ENCODE peak calls at places on chromosomes 5 and 9, in six cellular contexts. J is stimulated activated CD4-positive, alpha-beta T cell treated with anti-CD3 and anti-CD28 coated beads, Interleukin-2, amount 100 ng/mL, for 48 hours; I is cardiac muscle cell; W is fibroblast of mammary gland; E is tibial artery; X is head of caudate nucleus. H is an unnamed sample.

GRCh38 chr9:19181002-19181401 is 49.5 kb upstream of the DENND4C start:
- DNase-seq in E (no peak), I (no peak), X (no peak), J (no peak), W (no peak), H (no peak)

GRCh38 chr9:133728856-133729645 is 9.1 kb downstream of the SARDH start:
- DNase-seq in X (no peak), J (no peak), E (no peak), W (no peak), I (no peak), H (no peak)

GRCh38 chr5:912356-913091 is 19.8 kb downstream of the TRIP13 start:
- DNase-seq in I (no peak), E (peak), J (peak), W (peak), X (peak), H (no peak)

GRCh38 chr9:4415281-4415680 is 75.0 kb upstream of the SLC1A1 start:
- DNase-seq in J (no peak), E (no peak), X (no peak), I (no peak), W (peak), H (no peak)

GRCh38 chr5:138449501-138450239 is 10.8 kb downstream of the REEP2 start:
- DNase-seq in E (peak), I (peak), J (peak), W (peak), X (peak), H (peak)

GRCh38 chr9:91421022-91421765 is 2.4 kb downstream of the NFIL3 start:
- DNase-seq in X (peak), W (peak), I (peak), E (no peak), J (no peak), H (peak)

GRCh38 chr9:74570879-74571512 is 73.9 kb downstream of the RORB start:
- DNase-seq in X (peak), I (peak), E (no peak), W (peak), J (peak), H (peak)

GRCh38 chr5:107499237-107499636 is 171.5 kb downstream of the EFNA5 start:
- DNase-seq in X (no peak), E (no peak), J (no peak), W (no peak), I (no peak), H (no peak)

GRCh38 chr5:65262094-65262493 is 219.6 kb downstream of the ADAMTS6 start:
- DNase-seq in J (no peak), E (no peak), W (no peak), X (no peak), I (peak), H (no peak)

GRCh38 chr5:72451771-72452505 is 55.3 kb downstream of the ZNF366 start:
- DNase-seq in I (no peak), J (no peak), X (no peak), W (peak), E (peak), H (no peak)

GRCh38 chr5:83767409-83767992 is 46.8 kb upstream of the HAPLN1 start:
- DNase-seq in X (no peak), I (no peak), E (no peak), J (no peak), W (peak), H (no peak)

GRCh38 chr9:126919193-126919592 is 4.6 kb downstream of the RALGPS1 start:
- DNase-seq in J (no peak), X (no peak), W (no peak), I (no peak), E (no peak), H (no peak)

GRCh38 chr5:57450991-57451876 is 31.4 kb downstream of the ACTBL2 start:
- DNase-seq in E (no peak), W (peak), I (no peak), X (no peak), J (no peak), H (no peak)

GRCh38 chr5:86640998-86641397 is 23.3 kb downstream of the COX7C start:
- DNase-seq in E (no peak), X (no peak), I (no peak), J (no peak), W (no peak), H (no peak)

GRCh38 chr9:69265891-69266290 is 59.1 kb upstream of the ENTREP1 start:
- DNase-seq in J (no peak), E (no peak), X (no peak), W (peak), I (no peak), H (no peak)

GRCh38 chr5:148799737-148800527 is 26.5 kb upstream of the ADRB2 start:
- DNase-seq in X (no peak), W (no peak), I (no peak), J (no peak), E (no peak), H (no peak)

GRCh38 chr9:96109718-96110351 is 192.1 kb downstream of the HSD17B3 start:
- DNase-seq in W (peak), X (peak), I (no peak), J (no peak), E (no peak), H (no peak)

GRCh38 chr5:72160959-72161358 is 53.7 kb downstream of the MAP1B start:
- DNase-seq in I (no peak), X (no peak), E (no peak), J (no peak), W (peak), H (no peak)

GRCh38 chr9:18703086-18703750 is 229.3 kb downstream of the ADAMTSL1 start:
- DNase-seq in X (no peak), J (no peak), E (no peak), W (no peak), I (peak), H (no peak)

GRCh38 chr5:54740141-54740540 is 222.6 kb downstream of the SNX18 start:
- DNase-seq in I (no peak), J (no peak), E (no peak), W (no peak), X (no peak), H (no peak)